ENCODE peak calls at places on chromosomes 6 and 20, in four cellular contexts. X is PC-3; B is CD4-positive, alpha-beta memory T cell; M is coronary artery. C is an unnamed sample.

GRCh38 chr6:1263039-1263849 is 48.7 kb upstream of the FOXQ1 start:
- DNase-seq in X (peak; percentile 34), B (no peak), M (no peak), C (peak; percentile 34)

GRCh38 chr6:126657556-126658129 is 317.7 kb downstream of the CENPW start:
- DNase-seq in X (peak; percentile 58), B (no peak), M (no peak), C (no peak)

GRCh38 chr6:167907837-167908681 is 81.3 kb downstream of the AFDN start:
- DNase-seq in X (peak; percentile 65), B (no peak), M (no peak), C (no peak)

GRCh38 chr6:144338951-144339681 is 54.0 kb downstream of the UTRN start:
- DNase-seq in X (no peak), B (no peak), M (no peak), C (no peak)

GRCh38 chr6:46098678-46099077 is 31.1 kb upstream of the ENPP4 start:
- DNase-seq in X (peak; percentile 43), B (no peak), M (no peak), C (no peak)

GRCh38 chr6:112155900-112156299 is 68.5 kb downstream of the FAM229B start:
- DNase-seq in X (no peak), B (no peak), M (no peak), C (no peak)

GRCh38 chr6:10463491-10464481 is 48.9 kb upstream of the TFAP2A start:
- DNase-seq in X (peak; percentile 15), B (no peak), M (no peak), C (no peak)

GRCh38 chr6:18260448-18261106 is 3.8 kb downstream of the DEK start:
- DNase-seq in X (peak; percentile 71), B (no peak), M (no peak), C (no peak)

GRCh38 chr6:34788111-34788510 is 3.8 kb upstream of the BLTP3A start:
- DNase-seq in X (no peak), B (no peak), M (no peak), C (no peak)

GRCh38 chr6:93932175-93932574 is 512.8 kb upstream of the EPHA7 start:
- DNase-seq in X (no peak), B (no peak), M (no peak), C (no peak)

GRCh38 chr6:10733151-10733715 is 10.4 kb downstream of the TMEM14C start:
- DNase-seq in X (no peak), B (no peak), M (no peak), C (no peak)

GRCh38 chr6:52284131-52284459 is 447 bp downstream of the MCM3 start:
- DNase-seq in X (peak; percentile 47), B (no peak), M (no peak), C (peak; percentile 63)

GRCh38 chr20:32753731-32754130 is 8.5 kb upstream of the DNMT3B start:
- DNase-seq in X (no peak), B (no peak), M (no peak), C (no peak)

GRCh38 chr6:44202332-44202971 is 14.3 kb upstream of the MYMX start:
- DNase-seq in X (no peak), B (no peak), M (no peak), C (no peak)
- H3K27ac ChIP-seq in X (no peak overlapping the region), B (no peak overlapping the region), M (no peak overlapping the region), C (peak overlapping the region; percentile 13)

DNA sequence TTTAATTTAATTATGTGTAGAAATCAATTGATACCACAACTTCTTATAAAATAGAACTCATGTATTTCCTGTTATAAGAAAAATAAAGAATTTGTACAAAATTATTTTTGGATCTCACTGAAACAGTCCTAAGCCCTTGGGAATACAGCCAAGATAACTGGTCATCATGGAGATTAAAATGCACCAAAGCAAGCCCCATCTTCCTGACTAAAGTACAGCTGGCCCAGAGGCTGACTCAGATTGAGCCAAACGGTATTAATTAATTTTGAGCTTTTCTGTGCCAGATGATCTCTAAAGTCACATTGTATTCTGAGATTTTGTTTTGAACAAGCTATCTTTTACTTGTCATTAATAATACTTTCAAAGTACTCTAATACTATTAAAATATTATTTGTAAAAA is 978.5 kb downstream of the TBC1D32 start:
- DNase-seq in X (no peak), B (no peak), M (no peak), C (no peak)
- H3K27ac ChIP-seq in X (no peak overlapping the region), B (no peak overlapping the region), M (no peak overlapping the region), C (no peak overlapping the region)

DNA sequence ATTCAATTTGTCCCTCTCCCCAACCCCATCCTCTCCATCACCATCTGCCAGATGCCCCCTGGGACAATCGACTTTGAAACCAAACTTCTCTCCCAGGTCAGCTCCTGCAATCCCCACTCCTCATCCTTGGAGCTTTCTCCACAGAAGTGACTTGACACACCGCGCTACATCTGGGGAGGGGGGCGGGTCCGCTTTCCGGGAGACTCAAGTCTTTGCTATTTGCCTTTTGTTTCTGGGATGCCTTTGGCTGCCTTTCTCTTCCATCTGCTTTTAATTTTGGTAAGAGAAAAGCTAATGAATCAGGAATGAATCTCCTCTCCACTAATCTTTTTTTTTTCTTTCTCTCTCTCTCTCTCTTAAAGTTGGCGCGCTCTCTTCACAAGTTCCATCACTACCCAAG is 749 bp upstream of the TPBG start:
- DNase-seq in X (peak; percentile 12), B (no peak), M (no peak), C (no peak)
- H3K27ac ChIP-seq in X (peak overlapping the region; percentile 81), B (no peak overlapping the region), M (no peak overlapping the region), C (no peak overlapping the region)

GRCh38 chr6:160240691-160241084 is 17.9 kb downstream of the SLC22A2 start:
- DNase-seq in X (no peak), B (no peak), M (no peak), C (no peak)

GRCh38 chr6:160238234-160238633 is 20.4 kb downstream of the SLC22A2 start:
- DNase-seq in X (peak; percentile 58), B (no peak), M (no peak), C (no peak)

GRCh38 chr6:160239929-160240690 is 18.5 kb downstream of the SLC22A2 start:
- DNase-seq in X (no peak), B (no peak), M (no peak), C (no peak)

DNA sequence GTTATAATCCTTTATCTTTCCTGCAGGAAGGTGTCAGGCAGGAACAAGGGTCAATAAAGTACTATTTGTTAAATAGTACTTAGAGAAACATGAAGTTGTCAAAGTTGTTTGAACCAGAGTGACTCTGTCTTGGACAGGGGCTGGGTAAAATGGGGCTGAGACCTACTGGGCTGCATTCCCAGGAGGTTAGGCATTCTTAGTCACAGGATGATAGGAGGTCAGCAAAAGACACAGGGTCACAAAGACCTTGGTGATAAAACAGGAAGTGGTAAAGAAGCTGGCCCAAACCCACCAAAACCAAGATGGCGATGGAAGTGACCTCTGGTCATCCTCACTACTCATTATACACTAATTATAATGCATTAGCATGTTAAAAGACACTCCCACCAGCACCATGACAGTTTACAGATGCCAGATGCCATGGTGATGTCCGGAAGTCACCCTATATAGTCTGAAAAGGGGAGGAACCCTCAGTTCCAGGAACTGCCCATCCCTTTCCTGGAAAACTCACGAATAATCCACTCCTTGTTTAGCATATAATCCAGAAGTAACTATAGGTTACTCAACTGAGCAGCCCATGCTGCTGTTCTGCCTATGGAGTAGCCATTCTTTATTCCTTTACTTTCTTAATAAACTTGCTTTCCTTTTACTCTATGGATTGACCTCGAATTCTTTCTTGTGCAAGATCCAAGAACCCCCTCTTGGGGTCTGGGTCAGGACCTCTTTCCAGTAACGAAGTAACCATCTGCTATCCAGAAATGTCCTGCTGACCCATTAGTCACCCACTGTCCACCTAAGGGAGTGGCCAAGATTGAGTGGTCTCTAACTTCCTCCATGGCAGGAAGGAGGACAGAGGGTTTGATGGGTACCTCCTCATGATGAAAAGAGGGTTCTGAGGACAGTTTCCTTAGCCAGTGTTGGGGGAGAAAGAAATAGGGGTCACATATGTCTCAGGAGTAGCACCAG is 19.6 kb downstream of the SLC22A2 start:
- DNase-seq in X (peak; percentile 66), B (no peak), M (no peak), C (no peak)
- H3K27ac ChIP-seq in X (peak overlapping the region; percentile 93), B (no peak overlapping the region), M (no peak overlapping the region), C (no peak overlapping the region)

GRCh38 chr6:81233990-81234389 is 518.5 kb downstream of the TENT5A start:
- DNase-seq in X (no peak), B (no peak), M (no peak), C (no peak)
- H3K27ac ChIP-seq in X (no peak overlapping the region), B (no peak overlapping the region), M (no peak overlapping the region), C (no peak overlapping the region)

GRCh38 chr20:35820715-35821114 is 48.9 kb downstream of the PHF20 start:
- DNase-seq in X (peak; percentile 13), B (no peak), M (no peak), C (no peak)
- H3K27ac ChIP-seq in X (no peak overlapping the region), B (no peak overlapping the region), M (no peak overlapping the region), C (peak overlapping the region; percentile 76)

DNA sequence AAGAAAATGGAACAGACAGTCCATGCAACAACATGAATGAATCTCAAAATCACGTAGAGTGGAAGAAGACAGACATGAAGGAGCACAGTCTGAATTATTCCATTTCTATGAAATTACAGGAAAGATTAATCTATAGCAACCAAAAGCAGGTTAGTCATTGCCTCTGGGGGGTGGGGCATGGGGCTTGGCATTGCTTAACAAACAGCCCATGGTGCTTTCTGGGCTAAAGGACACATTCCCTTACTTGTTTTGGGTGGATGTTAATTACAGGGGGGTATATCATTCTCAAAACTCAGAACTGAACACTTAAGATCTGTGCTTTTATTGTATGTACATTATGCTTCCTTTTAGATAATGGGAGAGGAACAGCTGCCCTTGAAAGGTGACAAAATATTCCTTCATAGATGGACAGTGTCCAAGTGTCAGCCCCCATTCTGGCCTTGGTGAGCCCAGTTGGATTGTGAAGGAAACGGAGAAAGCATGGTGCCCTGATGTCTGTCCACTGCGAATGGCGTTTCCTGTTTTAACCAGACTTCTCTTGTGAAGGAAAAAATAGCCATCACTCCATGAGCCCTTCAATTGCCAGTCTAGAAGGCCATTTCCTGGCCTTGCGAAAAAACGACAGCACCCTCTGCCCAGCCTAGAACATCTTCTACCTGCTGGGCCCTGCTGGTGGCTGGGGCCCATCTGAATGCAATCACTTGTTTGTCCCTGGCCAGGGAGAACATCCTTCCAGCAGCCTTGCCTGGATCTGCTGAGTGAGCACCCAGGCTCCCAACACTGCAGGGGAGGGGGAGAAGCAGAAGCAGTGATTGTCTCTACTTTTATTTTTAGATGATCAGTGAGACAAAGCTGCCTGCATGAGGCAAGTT is 179.7 kb downstream of the BCAS1 start:
- DNase-seq in X (peak; percentile 84), B (no peak), M (no peak), C (no peak)
- H3K27ac ChIP-seq in X (peak overlapping the region; percentile 52), B (no peak overlapping the region), M (no peak overlapping the region), C (no peak overlapping the region)

C was measured in right atrium auricular region.